ENCODE peak calls at places on chromosome 1, in five cellular contexts. V is suprapubic skin, I is K562, K is fibroblast of lung, C is pancreas. R is an unnamed sample.
A peak's percentile ranks its signal among the peaks of the same experiment; 100 is the strongest.

GRCh38 chr1:93969371-93969770 is 60.1 kb upstream of the GCLM start:
- DNase-seq in K (no peak), C (no peak), V (no peak), I (no peak), R (no peak)

GRCh38 chr1:214537219-214537618 is 14.2 kb downstream of the PTPN14 start:
- DNase-seq in I (no peak), K (peak; percentile 67), C (no peak), V (no peak), R (no peak)

GRCh38 chr1:237492359-237492758 is 398.4 kb downstream of the ZP4 start:
- DNase-seq in I (no peak), K (no peak), V (no peak), C (no peak), R (no peak)

GRCh38 chr1:179748772-179749171 is 5.7 kb downstream of the FAM163A start:
- DNase-seq in C (no peak), I (no peak), K (no peak), V (no peak), R (no peak)

GRCh38 chr1:228101614-228101993 is 1.5 kb downstream of the C1orf35 start:
- DNase-seq in I (peak; percentile 30), C (no peak), V (peak; percentile 74), K (no peak), R (no peak)

GRCh38 chr1:98674075-98674781 is 12.7 kb downstream of the SNX7 start:
- DNase-seq in C (no peak), V (no peak), K (peak; percentile 13), I (no peak), R (no peak)

GRCh38 chr1:173302890-173303829 is 96.0 kb upstream of the TNFSF4 start:
- DNase-seq in C (no peak), K (no peak), I (peak; percentile 46), V (no peak), R (no peak)

GRCh38 chr1:44267438-44267837 is 54.2 kb downstream of the DMAP1 start:
- DNase-seq in V (no peak), I (no peak), C (no peak), K (no peak), R (no peak)

GRCh38 chr1:54284781-54285563 is 85.0 kb downstream of the MRPL37 start:
- DNase-seq in K (no peak), C (no peak), V (no peak), I (peak; percentile 57), R (no peak)

GRCh38 chr1:181676269-181676668 is 193.0 kb downstream of the CACNA1E start:
- DNase-seq in V (no peak), K (peak; percentile 23), C (no peak), I (peak; percentile 48), R (no peak)

GRCh38 chr1:248697907-248698306 is 4.7 kb downstream of the OR14I1 start:
- DNase-seq in K (no peak), C (no peak), V (no peak), I (no peak), R (no peak)

GRCh38 chr1:60621524-60621923 is 460.8 kb upstream of the NFIA start:
- DNase-seq in C (no peak), K (peak; percentile 33), I (no peak), V (no peak), R (no peak)

GRCh38 chr1:8879348-8880067 is 1.0 kb upstream of the ENO1 start:
- DNase-seq in V (no peak), K (no peak), C (no peak), I (no peak), R (no peak)

GRCh38 chr1:234619794-234620247 is 9.8 kb upstream of the IRF2BP2 start:
- DNase-seq in C (no peak), K (no peak), V (no peak), I (no peak), R (no peak)
- TF ChIP-seq CTCF in C (no peak), K (no peak), V (no peak), I (no peak), R (no peak)

GRCh38 chr1:51664412-51665240 is 47.7 kb downstream of the OSBPL9 start:
- DNase-seq in V (no peak), K (peak; percentile 51), I (no peak), C (no peak), R (no peak)

GRCh38 chr1:51663721-51664120 is 46.8 kb downstream of the OSBPL9 start:
- DNase-seq in I (no peak), C (no peak), K (no peak), V (no peak), R (no peak)

GRCh38 chr1:51669191-51669590 is 52.3 kb downstream of the OSBPL9 start:
- DNase-seq in I (no peak), V (no peak), K (no peak), C (no peak), R (no peak)

GRCh38 chr1:51667556-51667955 is 50.7 kb downstream of the OSBPL9 start:
- DNase-seq in K (no peak), C (no peak), V (no peak), I (no peak), R (no peak)

GRCh38 chr1:51666463-51666862 is 49.6 kb downstream of the OSBPL9 start:
- DNase-seq in C (no peak), V (no peak), K (peak; percentile 61), I (no peak), R (peak; percentile 17)
- H3K4me1 ChIP-seq in C (peaks cover 13% of the 10 kb centered on the region), V (peaks cover 27% of the 10 kb centered on the region), K (peaks cover 5% of the 10 kb centered on the region), I (peaks cover 2% of the 10 kb centered on the region), R (peaks cover 95% of the 10 kb centered on the region)

DNA sequence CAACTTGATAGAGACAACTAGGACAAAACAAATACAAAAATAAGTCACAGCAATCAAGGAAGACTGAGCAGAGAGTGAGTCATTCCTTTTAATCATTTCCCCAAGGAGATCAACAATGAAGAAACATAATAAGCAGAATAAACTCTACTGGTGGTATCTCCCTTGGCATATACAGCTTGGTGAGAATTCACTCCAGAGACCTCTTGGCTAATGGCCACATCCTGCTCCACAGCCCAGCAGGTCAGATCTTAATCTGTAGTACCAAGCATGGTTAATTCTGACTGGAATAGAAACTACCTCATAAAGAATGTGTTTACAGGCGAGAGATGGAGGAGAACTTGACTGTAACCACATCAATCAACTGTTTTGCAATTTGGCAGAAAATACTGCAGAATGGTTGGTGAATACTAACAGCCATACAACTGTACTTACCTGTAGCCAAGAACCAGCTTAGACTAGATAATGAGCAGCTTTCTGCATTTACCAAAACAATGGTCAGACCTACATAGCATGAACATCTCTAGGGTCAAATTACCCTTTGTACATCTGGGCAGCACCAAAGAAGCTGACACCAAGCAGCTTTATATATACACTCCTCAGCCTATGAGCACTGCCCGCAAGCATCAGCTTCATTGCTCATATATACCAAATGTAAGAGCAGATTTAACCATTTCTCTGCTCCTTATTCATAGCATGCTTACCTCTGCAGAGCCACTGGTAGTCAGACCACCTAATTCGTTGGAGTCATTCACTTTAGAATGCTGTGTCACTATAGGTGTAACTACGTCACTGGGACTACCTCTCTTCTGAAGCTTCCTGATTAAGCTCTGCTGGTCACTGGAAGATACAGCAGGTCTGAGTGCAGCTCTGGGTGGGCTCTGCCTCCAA is 51.0 kb downstream of the KIAA0319L start:
- DNase-seq in C (no peak), V (no peak), I (peak; percentile 73), K (peak; percentile 81), R (no peak)
- H3K4me3 ChIP-seq in C (no peak overlapping the region), V (no peak overlapping the region), I (no peak overlapping the region), K (no peak overlapping the region), R (no peak overlapping the region)

GRCh38 chr1:5638582-5638981 is 353.6 kb downstream of the NPHP4 start:
- DNase-seq in V (no peak), K (no peak), C (no peak), I (no peak), R (no peak)

GRCh38 chr1:5634893-5635292 is 357.3 kb downstream of the NPHP4 start:
- DNase-seq in K (no peak), I (no peak), C (no peak), V (no peak), R (no peak)

GRCh38 chr1:5640845-5641244 is 351.4 kb downstream of the NPHP4 start:
- DNase-seq in C (no peak), I (no peak), K (no peak), V (no peak), R (no peak)

GRCh38 chr1:5639323-5639722 is 352.9 kb downstream of the NPHP4 start:
- DNase-seq in V (peak; percentile 49), K (no peak), C (no peak), I (no peak), R (no peak)

DNA sequence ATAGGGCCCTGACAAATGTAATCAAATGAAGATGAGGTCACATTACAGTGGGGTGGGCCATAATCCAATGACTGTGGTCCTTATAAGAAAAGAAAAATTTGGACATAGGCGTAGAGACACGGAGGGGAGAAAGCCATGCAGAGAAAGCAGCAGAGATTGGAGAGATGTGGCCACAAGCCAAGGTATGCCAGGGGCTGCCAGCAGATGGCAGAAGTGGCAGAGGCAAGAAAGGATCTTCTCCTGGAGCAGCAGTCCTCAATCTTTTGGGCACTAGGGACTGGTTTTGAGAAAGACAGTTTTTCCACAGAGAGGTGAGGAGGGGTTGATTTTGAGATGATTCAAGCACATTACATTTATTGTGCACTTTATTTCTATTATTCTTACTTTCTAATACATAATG is 355.1 kb downstream of the NPHP4 start:
- DNase-seq in I (no peak), C (no peak), V (peak; percentile 61), K (no peak), R (no peak)
- TF ChIP-seq CTCF in I (peak; percentile 51), C (no peak), V (peak; percentile 16), K (no peak), R (no peak)